ENCODE peak calls at places on chromosomes 12 and 14, in seven cellular contexts. N is T-helper 2 cell; J is activated effector memory CD4-positive, alpha-beta T cell treated with Interleukin-2 at 50 U/mL for 16 hours; H is left lung; A is A673; X is fibroblast of lung; Z is stimulated activated CD4-positive, alpha-beta T cell treated with anti-CD3 and anti-CD28 coated beads, Interleukin-15, amount 100 ng/mL, for 24 hours. F is an unnamed sample.

GRCh38 chr14:87877877-87878276 is 115.1 kb downstream of the GALC start:
- DNase-seq in Z (no peak), X (peak; percentile 87), J (no peak), H (no peak), A (no peak), N (no peak), F (no peak)

GRCh38 chr14:64112859-64113258 is 181.3 kb downstream of the ESR2 start:
- DNase-seq in J (no peak), Z (no peak), N (no peak), A (no peak), X (no peak), H (no peak), F (no peak)

GRCh38 chr12:57430117-57430930 is 519 bp downstream of the R3HDM2 start:
- DNase-seq in Z (no peak), N (peak; percentile 37), X (peak; percentile 37), A (peak; percentile 29), H (peak; percentile 90), J (peak; percentile 39), F (no peak)

GRCh38 chr14:74661726-74662450 is 49.9 kb upstream of the LTBP2 start:
- DNase-seq in A (no peak), Z (no peak), J (no peak), N (no peak), H (no peak), X (no peak), F (peak; percentile 68)

GRCh38 chr12:129028824-129029223 is 175.5 kb downstream of the GLT1D1 start:
- DNase-seq in J (no peak), X (no peak), Z (no peak), H (no peak), A (no peak), N (no peak), F (no peak)

GRCh38 chr12:65631621-65632111 is 192.6 kb upstream of the HMGA2 start:
- DNase-seq in N (no peak), Z (no peak), X (peak; percentile 100), J (no peak), H (no peak), A (peak; percentile 35), F (no peak)

GRCh38 chr12:40098406-40099145 is 7.3 kb downstream of the SLC2A13 start:
- DNase-seq in N (no peak), J (no peak), Z (no peak), X (no peak), A (no peak), H (peak; percentile 53), F (no peak)

GRCh38 chr12:39586811-39587210 is 32.8 kb downstream of the ABCD2 start:
- DNase-seq in Z (no peak), A (no peak), J (no peak), X (no peak), N (no peak), H (no peak), F (no peak)

GRCh38 chr12:132066749-132067148 is 77.4 kb downstream of the DDX51 start:
- DNase-seq in A (no peak), X (no peak), J (no peak), N (no peak), Z (no peak), H (no peak), F (no peak)

GRCh38 chr14:105050551-105050897 is 14.7 kb downstream of the GPR132 start:
- DNase-seq in J (no peak), A (peak; percentile 52), H (peak; percentile 80), Z (no peak), N (no peak), X (no peak), F (no peak)